ENCODE peak calls at places on chromosomes 6 and 20, in five cellular contexts. J is RWPE2, M is LNCaP clone FGC, Y is body of pancreas, R is fibroblast of mammary gland. B is an unnamed sample.
A peak's percentile ranks its signal among the peaks of the same experiment; 100 is the strongest.

GRCh38 chr20:16066571-16066970 is 506.7 kb downstream of the KIF16B start:
- DNase-seq in J (no peak), M (no peak), Y (no peak), R (no peak), B (no peak)

GRCh38 chr6:46254331-46254730 is 83.6 kb upstream of the ENPP5 start:
- DNase-seq in J (no peak), M (no peak), Y (no peak), R (peak; percentile 58), B (no peak)

GRCh38 chr6:125149256-125150144 is 4.1 kb upstream of the TPD52L1 start:
- DNase-seq in J (no peak), M (no peak), Y (no peak), R (peak; percentile 71), B (no peak)

GRCh38 chr6:168009331-168009730 is 11.9 kb downstream of the KIF25 start:
- DNase-seq in J (no peak), M (no peak), Y (no peak), R (no peak), B (no peak)

GRCh38 chr20:4014031-4014474 is 1.3 kb downstream of the RNF24 start:
- DNase-seq in J (peak; percentile 78), M (peak; percentile 98), Y (peak; percentile 78), R (peak; percentile 88), B (peak; percentile 25)

GRCh38 chr20:58514321-58515239 is 619 bp downstream of the APCDD1L start:
- DNase-seq in J (peak; percentile 81), M (no peak), Y (no peak), R (peak; percentile 35), B (no peak)

GRCh38 chr6:64736421-64736950 is 970.5 kb downstream of the EYS start:
- DNase-seq in J (no peak), M (no peak), Y (no peak), R (no peak), B (no peak)

GRCh38 chr20:37378785-37379598 is 33.1 kb downstream of the SRC start:
- DNase-seq in J (peak; percentile 83), M (no peak), Y (peak; percentile 35), R (peak; percentile 59), B (no peak)

GRCh38 chr20:56875803-56876202 is 246.7 kb downstream of the TFAP2C start:
- DNase-seq in J (no peak), M (no peak), Y (no peak), R (no peak), B (no peak)

GRCh38 chr20:45470262-45470931 is 844 bp downstream of the WFDC2 start:
- DNase-seq in J (peak; percentile 84), M (no peak), Y (peak; percentile 56), R (peak; percentile 7), B (no peak)

GRCh38 chr6:92589970-92590369 is 829.4 kb downstream of the EPHA7 start:
- DNase-seq in J (no peak), M (no peak), Y (no peak), R (no peak), B (no peak)

GRCh38 chr6:87102296-87102695 is 7.4 kb upstream of the CGA start:
- DNase-seq in J (no peak), M (no peak), Y (no peak), R (no peak), B (no peak)

GRCh38 chr20:41376349-41376748 is 9.7 kb upstream of the EMILIN3 start:
- DNase-seq in J (peak; percentile 63), M (no peak), Y (no peak), R (no peak), B (no peak)

GRCh38 chr6:86500035-86500434 is 437.3 kb upstream of the HTR1E start:
- DNase-seq in J (no peak), M (no peak), Y (no peak), R (no peak), B (no peak)

GRCh38 chr6:155100087-155100486 is 105.0 kb downstream of the TIAM2 start:
- DNase-seq in J (no peak), M (peak; percentile 6), Y (peak; percentile 79), R (no peak), B (no peak)

GRCh38 chr6:45900808-45901752 is 114.6 kb downstream of the CLIC5 start:
- DNase-seq in J (no peak), M (no peak), Y (no peak), R (peak; percentile 90), B (no peak)

GRCh38 chr6:43604174-43604573 is 24.9 kb downstream of the GTPBP2 start:
- DNase-seq in J (no peak), M (no peak), Y (no peak), R (peak; percentile 91), B (no peak)

GRCh38 chr20:62802026-62802712 is 2.5 kb upstream of the OGFR start:
- DNase-seq in J (peak; percentile 83), M (no peak), Y (no peak), R (no peak), B (no peak)

GRCh38 chr6:23559587-23560343 is 566.2 kb upstream of the NRSN1 start:
- DNase-seq in J (no peak), M (no peak), Y (peak; percentile 16), R (no peak), B (no peak)

GRCh38 chr6:34358389-34358906 is 34.0 kb downstream of the NUDT3 start:
- DNase-seq in J (no peak), M (peak; percentile 27), Y (peak; percentile 26), R (peak; percentile 52), B (no peak)

GRCh38 chr20:1809611-1810510 is 85.3 kb upstream of the SIRPA start:
- DNase-seq in J (no peak), M (no peak), Y (no peak), R (peak; percentile 62), B (no peak)

GRCh38 chr20:1810572-1810925 is 84.7 kb upstream of the SIRPA start:
- DNase-seq in J (no peak), M (no peak), Y (no peak), R (no peak), B (no peak)

GRCh38 chr20:1813101-1813529 is 82.1 kb upstream of the SIRPA start:
- DNase-seq in J (no peak), M (peak; percentile 62), Y (peak; percentile 49), R (peak; percentile 93), B (peak; percentile 92)

GRCh38 chr20:1810926-1811620 is 84.1 kb upstream of the SIRPA start:
- DNase-seq in J (no peak), M (no peak), Y (no peak), R (peak; percentile 48), B (no peak)

GRCh38 chr20:1811621-1812498 is 83.3 kb upstream of the SIRPA start:
- DNase-seq in J (no peak), M (no peak), Y (peak; percentile 41), R (no peak), B (no peak)
- TF ChIP-seq CTCF in J (no peak), M (no peak), Y (no peak), R (no peak), B (peak; percentile 27)

GRCh38 chr20:1474817-1475603 is 8.4 kb upstream of the NSFL1C start:
- DNase-seq in J (no peak), M (no peak), Y (no peak), R (no peak), B (no peak)
- TF ChIP-seq CTCF in J (peak; percentile 79), M (peak; percentile 3), Y (no peak), R (peak; percentile 17), B (no peak)

GRCh38 chr20:51541189-51542032 is 1.1 kb downstream of the NFATC2 start:
- DNase-seq in J (no peak), M (no peak), Y (peak; percentile 90), R (peak; percentile 31), B (no peak)
- TF ChIP-seq CTCF in J (no peak), M (no peak), Y (no peak), R (no peak), B (no peak)

GRCh38 chr6:119986934-119987549 is 637.5 kb upstream of the MAN1A1 start:
- DNase-seq in J (no peak), M (no peak), Y (no peak), R (no peak), B (no peak)
- TF ChIP-seq CTCF in J (no peak), M (no peak), Y (no peak), R (no peak), B (no peak)

B was measured in BJ.